ENCODE peak calls at places on chromosomes 11 and 22, in seven cellular contexts. K, U, R, T, C, I and J are unnamed samples.

GRCh38 chr11:119872911-119873310 is 143.9 kb upstream of the NECTIN1 start:
- DNase-seq in K (no peak), U (no peak), R (no peak), T (no peak), C (no peak), I (no peak), J (no peak)

GRCh38 chr11:122690801-122691649 is 35.5 kb downstream of the UBASH3B start:
- DNase-seq in K (peak), U (no peak), R (no peak), T (no peak), C (no peak), I (no peak), J (no peak)

GRCh38 chr11:130476200-130476921 is 27.9 kb downstream of the ADAMTS15 start:
- DNase-seq in K (no peak), U (no peak), R (no peak), T (no peak), C (no peak), I (no peak), J (no peak)

GRCh38 chr11:67664213-67664585 is 10.2 kb downstream of the ALDH3B2 start:
- DNase-seq in K (no peak), U (no peak), R (no peak), T (no peak), C (no peak), I (no peak), J (no peak)

GRCh38 chr22:41256898-41257260 is 16.1 kb upstream of the CHADL start:
- DNase-seq in K (peak), U (no peak), R (no peak), T (no peak), C (no peak), I (no peak), J (no peak)

GRCh38 chr11:8060146-8060719 is 20.8 kb upstream of the TUB start:
- DNase-seq in K (no peak), U (no peak), R (no peak), T (no peak), C (no peak), I (no peak), J (no peak)

GRCh38 chr22:37229012-37229804 is 14.9 kb downstream of the RAC2 start:
- DNase-seq in K (peak), U (peak), R (no peak), T (peak), C (no peak), I (no peak), J (no peak)

GRCh38 chr22:22210375-22210774 is 34.2 kb upstream of the VPREB1 start:
- DNase-seq in K (peak), U (peak), R (no peak), T (no peak), C (no peak), I (no peak), J (no peak)

GRCh38 chr22:26259510-26259909 is 90.2 kb downstream of the SEZ6L start:
- DNase-seq in K (no peak), U (peak), R (peak), T (no peak), C (no peak), I (peak), J (peak)

GRCh38 chr22:49506010-49506400 is 321.7 kb downstream of the BRD1 start:
- DNase-seq in K (no peak), U (no peak), R (no peak), T (no peak), C (no peak), I (no peak), J (no peak)

GRCh38 chr11:89608234-89608966 is 101.7 kb upstream of the TRIM77 start:
- DNase-seq in K (no peak), U (no peak), R (no peak), T (peak), C (no peak), I (no peak), J (no peak)

GRCh38 chr22:38775656-38776055 is 18.3 kb downstream of the DNAL4 start:
- DNase-seq in K (no peak), U (no peak), R (no peak), T (no peak), C (no peak), I (no peak), J (no peak)

GRCh38 chr11:32343325-32344008 is 91.9 kb downstream of the WT1 start:
- DNase-seq in K (no peak), U (no peak), R (no peak), T (no peak), C (no peak), I (no peak), J (no peak)

GRCh38 chr11:706957-707816 is 1.2 kb downstream of the EPS8L2 start:
- DNase-seq in K (peak), U (no peak), R (no peak), T (no peak), C (no peak), I (no peak), J (no peak)

GRCh38 chr11:46055371-46055770 is 65.9 kb downstream of the PHF21A start:
- DNase-seq in K (peak), U (no peak), R (no peak), T (no peak), C (no peak), I (peak), J (no peak)

GRCh38 chr11:128021304-128022006 is 565.9 kb downstream of the ETS1 start:
- DNase-seq in K (peak), U (no peak), R (no peak), T (peak), C (no peak), I (peak), J (no peak)

GRCh38 chr22:46613606-46613997 is 6.6 kb upstream of the GRAMD4 start:
- DNase-seq in K (peak), U (peak), R (no peak), T (no peak), C (no peak), I (no peak), J (no peak)

GRCh38 chr11:75103380-75104026 is 6.8 kb upstream of the OR2AT4 start:
- DNase-seq in K (peak), U (no peak), R (no peak), T (no peak), C (no peak), I (no peak), J (no peak)

GRCh38 chr11:17298302-17298701 is 21.8 kb downstream of the NUCB2 start:
- DNase-seq in K (no peak), U (no peak), R (no peak), T (no peak), C (no peak), I (no peak), J (no peak)

GRCh38 chr11:130636672-130637463 is 188.4 kb downstream of the ADAMTS15 start:
- DNase-seq in K (peak), U (no peak), R (no peak), T (no peak), C (no peak), I (no peak), J (no peak)

GRCh38 chr22:24471570-24471969 is 23.6 kb upstream of the UPB1 start:
- DNase-seq in K (peak), U (no peak), R (no peak), T (peak), C (no peak), I (no peak), J (no peak)

GRCh38 chr11:125426818-125427528 is 69.1 kb downstream of the FEZ1 start:
- DNase-seq in K (no peak), U (no peak), R (no peak), T (no peak), C (no peak), I (no peak), J (no peak)

GRCh38 chr11:100637706-100638105 is 49.4 kb upstream of the ARHGAP42 start:
- DNase-seq in K (peak), U (no peak), R (no peak), T (peak), C (no peak), I (no peak), J (no peak)

GRCh38 chr11:84097186-84097585 is 811.0 kb upstream of the CCDC90B start:
- DNase-seq in K (no peak), U (no peak), R (no peak), T (no peak), C (no peak), I (no peak), J (no peak)

GRCh38 chr11:86245369-86246292 is 1.1 kb downstream of the EED start:
- DNase-seq in K (peak), U (peak), R (peak), T (peak), C (no peak), I (no peak), J (peak)

GRCh38 chr11:117444256-117445096 is 116.8 kb downstream of the CEP164 start:
- DNase-seq in K (no peak), U (no peak), R (no peak), T (peak), C (no peak), I (no peak), J (no peak)

GRCh38 chr11:132445966-132446365 is 1075.6 kb downstream of the NTM start:
- DNase-seq in K (no peak), U (no peak), R (no peak), T (no peak), C (no peak), I (no peak), J (no peak)

GRCh38 chr11:43575931-43576833 is 104.4 kb upstream of the HSD17B12 start:
- DNase-seq in K (no peak), U (no peak), R (no peak), T (peak), C (no peak), I (no peak), J (no peak)

GRCh38 chr11:56923116-56923515 is 65.6 kb upstream of the OR5AK2 start:
- DNase-seq in K (no peak), U (no peak), R (no peak), T (no peak), C (no peak), I (no peak), J (no peak)

GRCh38 chr11:99424313-99425084 is 403.8 kb downstream of the CNTN5 start:
- DNase-seq in K (no peak), U (no peak), R (no peak), T (no peak), C (no peak), I (no peak), J (no peak)

GRCh38 chr11:80592546-80592945 is 1151.7 kb upstream of the TENM4 start:
- DNase-seq in K (no peak), U (no peak), R (no peak), T (no peak), C (no peak), I (no peak), J (no peak)